ENCODE peak calls at places on chromosomes 3 and 15, in nine cellular contexts. H, L, G, K, M, O, Q, X and R are unnamed samples.

GRCh38 chr15:55909036-55909811 is 84.2 kb downstream of the NEDD4 start:
- DNase-seq in G (no peak), H (peak), M (peak), L (no peak), Q (no peak), X (peak), O (no peak), K (no peak), R (no peak)

GRCh38 chr15:69390575-69390974 is 23.6 kb upstream of the KIF23 start:
- DNase-seq in K (no peak), L (no peak), M (no peak), H (peak), X (peak), Q (no peak), G (no peak), O (no peak), R (no peak)

GRCh38 chr3:52022323-52023100 is 26.8 kb upstream of the RPL29 start:
- DNase-seq in X (peak), K (no peak), G (no peak), Q (peak), L (no peak), M (peak), H (no peak), O (no peak), R (no peak)

GRCh38 chr3:176872771-176873209 is 324.5 kb downstream of the TBL1XR1 start:
- DNase-seq in Q (peak), L (peak), G (peak), M (peak), O (no peak), K (peak), H (peak), X (peak), R (peak)

GRCh38 chr3:46861293-46861995 is 1.8 kb downstream of the MYL3 start:
- DNase-seq in H (no peak), M (no peak), L (no peak), K (no peak), X (no peak), Q (peak), G (no peak), O (peak), R (no peak)

GRCh38 chr3:66017084-66017990 is 21.4 kb downstream of the MAGI1 start:
- DNase-seq in G (no peak), O (no peak), M (no peak), L (no peak), X (no peak), Q (no peak), H (no peak), K (no peak), R (no peak)

GRCh38 chr3:107690522-107691138 is 167.9 kb downstream of the BBX start:
- DNase-seq in O (no peak), H (peak), L (no peak), X (peak), Q (no peak), K (no peak), G (no peak), M (peak), R (no peak)

GRCh38 chr3:139222100-139222657 is 121.6 kb upstream of the MRPS22 start:
- DNase-seq in X (no peak), G (no peak), Q (no peak), L (no peak), K (no peak), O (no peak), M (no peak), H (no peak), R (peak)

GRCh38 chr15:26087395-26087794 is 224.3 kb upstream of the ATP10A start:
- DNase-seq in K (no peak), G (no peak), O (no peak), Q (no peak), L (no peak), X (peak), M (peak), H (no peak), R (no peak)

GRCh38 chr15:80985976-80986375 is 3.6 kb downstream of the MESD start:
- DNase-seq in Q (no peak), X (no peak), M (no peak), G (no peak), K (no peak), H (no peak), O (no peak), L (no peak), R (no peak)

GRCh38 chr15:67146214-67146613 is 80.8 kb downstream of the SMAD3 start:
- DNase-seq in X (peak), L (peak), O (peak), K (no peak), Q (peak), M (peak), H (peak), G (no peak), R (peak)

GRCh38 chr3:79517766-79518413 is 249.9 kb downstream of the ROBO1 start:
- DNase-seq in H (no peak), G (peak), Q (no peak), M (peak), O (no peak), L (no peak), K (no peak), X (peak), R (peak)

GRCh38 chr3:196976891-196977420 is 8.3 kb upstream of the PIGZ start:
- DNase-seq in H (no peak), M (no peak), L (no peak), X (no peak), O (no peak), Q (no peak), K (no peak), G (no peak), R (no peak)

GRCh38 chr3:39150803-39151631 is 2.4 kb downstream of the CSRNP1 start:
- DNase-seq in X (peak), H (peak), K (no peak), L (peak), O (peak), Q (peak), M (peak), G (peak), R (peak)

GRCh38 chr15:80020731-80021130 is 38.7 kb upstream of the ZFAND6 start:
- DNase-seq in K (no peak), X (no peak), G (no peak), M (no peak), L (no peak), H (no peak), Q (no peak), O (no peak), R (no peak)

GRCh38 chr15:65757256-65757655 is 34.8 kb downstream of the DENND4A start:
- DNase-seq in L (no peak), K (no peak), M (no peak), X (no peak), H (no peak), Q (no peak), G (no peak), O (no peak), R (no peak)

GRCh38 chr3:125024817-125025216 is 31.0 kb downstream of the HEG1 start:
- DNase-seq in Q (peak), G (no peak), X (no peak), O (no peak), L (no peak), H (no peak), M (peak), K (no peak), R (no peak)

GRCh38 chr3:184806567-184807271 is 5.2 kb upstream of the VPS8 start:
- DNase-seq in Q (no peak), M (peak), K (no peak), G (no peak), L (no peak), H (no peak), O (no peak), X (no peak), R (no peak)

GRCh38 chr3:71581451-71581980 is 2.0 kb downstream of the FOXP1 start:
- DNase-seq in M (peak), X (peak), G (no peak), K (peak), Q (peak), H (peak), O (no peak), L (peak), R (peak)

GRCh38 chr3:58585005-58585786 is 8.0 kb upstream of the FAM107A start:
- DNase-seq in X (peak), H (peak), G (peak), O (peak), M (peak), K (peak), L (peak), Q (peak), R (peak)

GRCh38 chr15:34241376-34242350 is 16.8 kb downstream of the EMC4 start:
- DNase-seq in G (no peak), X (peak), Q (no peak), K (no peak), L (peak), M (peak), H (no peak), O (no peak), R (no peak)

GRCh38 chr3:30549600-30549999 is 56.8 kb upstream of the TGFBR2 start:
- DNase-seq in O (no peak), Q (no peak), K (no peak), H (no peak), L (no peak), G (peak), X (no peak), M (no peak), R (no peak)

GRCh38 chr3:39269528-39269927 is 10.3 kb downstream of the CX3CR1 start:
- DNase-seq in M (no peak), X (no peak), L (no peak), O (no peak), Q (no peak), G (no peak), H (no peak), K (no peak), R (no peak)

GRCh38 chr3:118949113-118949760 is 85.4 kb downstream of the IGSF11 start:
- DNase-seq in L (no peak), M (no peak), Q (no peak), O (no peak), H (peak), G (no peak), K (no peak), X (no peak), R (no peak)

GRCh38 chr3:154745925-154746324 is 315.9 kb upstream of the GPR149 start:
- DNase-seq in L (no peak), O (no peak), G (no peak), K (no peak), H (no peak), Q (no peak), X (no peak), M (no peak), R (no peak)

GRCh38 chr15:95912280-95912625 is 418.2 kb upstream of the NR2F2 start:
- DNase-seq in L (no peak), H (no peak), X (no peak), O (no peak), K (no peak), Q (no peak), G (no peak), M (peak), R (no peak)

GRCh38 chr3:127175272-127175671 is 17.7 kb upstream of the PRR23E start:
- DNase-seq in K (no peak), Q (no peak), M (no peak), L (no peak), X (no peak), H (no peak), G (no peak), O (no peak), R (no peak)

GRCh38 chr3:23959147-23959900 is 14.2 kb downstream of the NR1D2 start:
- DNase-seq in M (no peak), H (peak), Q (no peak), G (no peak), X (peak), O (no peak), L (no peak), K (no peak), R (no peak)

GRCh38 chr15:85402195-85402921 is 22.0 kb downstream of the AKAP13 start:
- DNase-seq in X (peak), Q (no peak), M (no peak), K (no peak), O (no peak), L (no peak), G (no peak), H (peak), R (no peak)

GRCh38 chr3:105195260-105195659 is 171.4 kb upstream of the ALCAM start:
- DNase-seq in X (peak), M (peak), G (no peak), Q (no peak), O (no peak), L (no peak), H (no peak), K (no peak), R (no peak)

GRCh38 chr3:71219744-71220638 is 363.5 kb downstream of the FOXP1 start:
- DNase-seq in O (no peak), H (no peak), M (no peak), L (no peak), X (no peak), G (no peak), Q (no peak), K (no peak), R (no peak)

GRCh38 chr15:73346735-73347312 is 21.9 kb downstream of the HCN4 start:
- DNase-seq in H (no peak), G (peak), L (peak), K (peak), X (peak), M (peak), Q (peak), O (peak), R (peak)

GRCh38 chr3:69896095-69896494 is 103.4 kb upstream of the SAMMSON start:
- DNase-seq in X (no peak), L (no peak), Q (no peak), K (no peak), M (no peak), O (no peak), G (no peak), H (no peak), R (no peak)

GRCh38 chr3:50321146-50321843 is 1.2 kb downstream of the HYAL2 start:
- DNase-seq in X (peak), H (peak), G (peak), M (peak), L (peak), K (peak), Q (peak), O (peak), R (peak)

GRCh38 chr3:15754047-15754446 is 43.7 kb downstream of the ANKRD28 start:
- DNase-seq in K (no peak), Q (no peak), L (no peak), H (no peak), M (no peak), X (peak), O (no peak), G (no peak), R (no peak)

GRCh38 chr3:195039180-195039843 is 231.6 kb downstream of the XXYLT1 start:
- DNase-seq in L (no peak), M (no peak), X (no peak), G (no peak), Q (no peak), H (no peak), O (no peak), K (no peak), R (no peak)

GRCh38 chr3:145094355-145094941 is 1066.5 kb downstream of the PLOD2 start:
- DNase-seq in O (no peak), K (no peak), M (peak), H (no peak), L (no peak), X (peak), G (peak), Q (no peak), R (no peak)